ENCODE peak calls at places on chromosomes 12 and 14, in seven cellular contexts. Z, K, E, J, H, I and P are unnamed samples.

GRCh38 chr12:31496257-31496656 is 94.7 kb downstream of the DENND5B start:
- DNase-seq in Z (no peak), K (no peak), E (no peak), J (no peak), H (no peak), I (no peak), P (no peak)

GRCh38 chr14:68526420-68527105 is 266.3 kb downstream of the ZFP36L1 start:
- DNase-seq in Z (peak), K (peak), E (no peak), J (peak), H (no peak), I (peak), P (no peak)

GRCh38 chr12:106119301-106119700 is 19.5 kb downstream of the NUAK1 start:
- DNase-seq in Z (no peak), K (no peak), E (no peak), J (no peak), H (no peak), I (no peak), P (no peak)

GRCh38 chr12:121145221-121145620 is 12.5 kb downstream of the P2RX7 start:
- DNase-seq in Z (no peak), K (no peak), E (no peak), J (no peak), H (no peak), I (no peak), P (no peak)

GRCh38 chr12:18472304-18472703 is 211.0 kb downstream of the PIK3C2G start:
- DNase-seq in Z (no peak), K (no peak), E (no peak), J (no peak), H (no peak), I (no peak), P (no peak)

GRCh38 chr12:32455607-32456063 is 56.3 kb downstream of the FGD4 start:
- DNase-seq in Z (no peak), K (no peak), E (peak), J (no peak), H (peak), I (no peak), P (no peak)

GRCh38 chr12:2358986-2359658 is 306.3 kb downstream of the CACNA1C start:
- DNase-seq in Z (no peak), K (no peak), E (no peak), J (no peak), H (no peak), I (no peak), P (peak)

GRCh38 chr14:72480465-72481243 is 413.2 kb downstream of the DPF3 start:
- DNase-seq in Z (no peak), K (no peak), E (peak), J (no peak), H (peak), I (no peak), P (no peak)

GRCh38 chr12:44749566-44749965 is 126.5 kb downstream of the NELL2 start:
- DNase-seq in Z (no peak), K (no peak), E (no peak), J (no peak), H (no peak), I (no peak), P (no peak)

GRCh38 chr14:68547305-68548193 is 245.3 kb downstream of the ZFP36L1 start:
- DNase-seq in Z (no peak), K (peak), E (no peak), J (peak), H (peak), I (peak), P (no peak)

GRCh38 chr12:95429172-95429510 is 44.8 kb upstream of the METAP2 start:
- DNase-seq in Z (no peak), K (no peak), E (no peak), J (no peak), H (no peak), I (no peak), P (no peak)

GRCh38 chr14:32329146-32329545 is at the start of gene AKAP6:
- DNase-seq in Z (no peak), K (no peak), E (no peak), J (no peak), H (no peak), I (no peak), P (no peak)

GRCh38 chr14:34219661-34220060 is 242.4 kb downstream of the SPTSSA start:
- DNase-seq in Z (no peak), K (no peak), E (no peak), J (no peak), H (no peak), I (no peak), P (no peak)

GRCh38 chr12:124923906-124924734 is 9.7 kb upstream of the UBC start:
- DNase-seq in Z (no peak), K (no peak), E (peak), J (peak), H (peak), I (no peak), P (no peak)

GRCh38 chr14:70097576-70098256 is 91.0 kb downstream of the SLC8A3 start:
- DNase-seq in Z (no peak), K (peak), E (no peak), J (no peak), H (no peak), I (no peak), P (peak)

GRCh38 chr12:3456809-3457208 is 34.2 kb upstream of the PRMT8 start:
- DNase-seq in Z (no peak), K (no peak), E (no peak), J (no peak), H (no peak), I (no peak), P (peak)
- TF ChIP-seq CTCF in Z (no peak), K (no peak), E (no peak), J (no peak), H (no peak), I (no peak), P (peak)

GRCh38 chr12:131208425-131208824 is 254.7 kb downstream of the ADGRD1 start:
- DNase-seq in Z (no peak), K (no peak), E (no peak), J (peak), H (no peak), I (peak), P (no peak)

GRCh38 chr12:131213896-131214442 is 260.3 kb downstream of the ADGRD1 start:
- DNase-seq in Z (no peak), K (no peak), E (no peak), J (peak), H (no peak), I (peak), P (no peak)

GRCh38 chr12:131209082-131210070 is 255.7 kb downstream of the ADGRD1 start:
- DNase-seq in Z (no peak), K (no peak), E (no peak), J (no peak), H (no peak), I (peak), P (no peak)

GRCh38 chr12:131210506-131211278 is 257.0 kb downstream of the ADGRD1 start:
- DNase-seq in Z (peak), K (no peak), E (no peak), J (no peak), H (no peak), I (peak), P (no peak)

GRCh38 chr12:131211279-131211938 is 257.7 kb downstream of the ADGRD1 start:
- DNase-seq in Z (no peak), K (no peak), E (no peak), J (peak), H (no peak), I (peak), P (no peak)
- H3K4me3 ChIP-seq in Z (no peak), K (no peak), E (no peak), J (no peak), H (no peak), I (no peak), P (no peak)

DNA sequence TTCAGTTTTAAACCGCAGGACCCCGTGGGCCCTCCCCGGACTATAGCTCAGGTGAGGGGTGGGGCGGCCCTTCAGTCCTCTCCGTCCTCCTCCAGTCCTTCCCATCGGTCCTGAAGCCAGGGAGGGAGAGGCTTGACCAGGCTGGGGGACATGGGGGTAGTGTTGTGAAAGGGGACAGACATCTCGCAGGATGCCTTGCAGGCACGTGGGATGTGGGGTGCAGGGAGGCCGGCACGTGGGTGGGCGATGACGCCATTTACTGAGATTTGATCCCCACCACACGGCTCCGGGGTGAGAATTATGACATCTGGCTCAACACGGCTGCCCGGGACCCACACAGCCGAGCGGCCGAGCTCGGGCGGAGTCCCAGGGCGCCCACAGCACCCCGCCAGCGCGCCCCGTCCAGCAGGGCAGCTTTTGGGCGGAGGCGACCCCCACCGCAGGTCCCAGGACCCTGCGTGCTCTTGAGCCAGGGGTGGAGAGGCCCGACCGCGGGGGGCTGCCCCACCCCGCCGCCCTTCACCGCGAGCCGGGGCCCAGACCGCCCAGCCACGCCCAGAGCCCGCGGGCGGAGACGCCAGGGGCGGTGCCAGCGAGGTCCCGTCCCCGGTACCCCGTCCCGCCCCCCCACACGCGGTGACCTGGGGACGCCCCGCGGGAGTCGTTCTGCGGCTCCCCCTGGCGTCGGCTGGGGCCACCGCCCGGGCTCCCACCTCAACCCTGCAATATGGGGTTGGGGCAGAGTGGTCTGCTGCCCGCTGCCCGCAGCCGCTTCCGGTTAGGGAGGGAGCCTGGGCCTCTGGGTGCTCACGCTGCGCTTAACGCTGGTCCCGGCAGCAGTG is 3.3 kb upstream of the EXOC3L4 start:
- DNase-seq in Z (peak), K (peak), E (peak), J (no peak), H (peak), I (peak), P (peak)
- TF ChIP-seq CTCF in Z (peak), K (peak), E (peak), J (peak), H (peak), I (peak), P (peak)

GRCh38 chr12:54052745-54053624 is 650 bp upstream of the HOXC4 start:
- DNase-seq in Z (no peak), K (no peak), E (no peak), J (no peak), H (no peak), I (no peak), P (no peak)

GRCh38 chr12:54056110-54056509 is 2.5 kb downstream of the HOXC4 start:
- DNase-seq in Z (no peak), K (no peak), E (no peak), J (no peak), H (no peak), I (no peak), P (no peak)

GRCh38 chr12:54053625-54054441 is at the start of gene HOXC4:
- DNase-seq in Z (no peak), K (no peak), E (no peak), J (no peak), H (no peak), I (no peak), P (no peak)

GRCh38 chr12:54055522-54055921 is 1.9 kb downstream of the HOXC4 start:
- DNase-seq in Z (no peak), K (no peak), E (no peak), J (no peak), H (no peak), I (no peak), P (no peak)

DNA sequence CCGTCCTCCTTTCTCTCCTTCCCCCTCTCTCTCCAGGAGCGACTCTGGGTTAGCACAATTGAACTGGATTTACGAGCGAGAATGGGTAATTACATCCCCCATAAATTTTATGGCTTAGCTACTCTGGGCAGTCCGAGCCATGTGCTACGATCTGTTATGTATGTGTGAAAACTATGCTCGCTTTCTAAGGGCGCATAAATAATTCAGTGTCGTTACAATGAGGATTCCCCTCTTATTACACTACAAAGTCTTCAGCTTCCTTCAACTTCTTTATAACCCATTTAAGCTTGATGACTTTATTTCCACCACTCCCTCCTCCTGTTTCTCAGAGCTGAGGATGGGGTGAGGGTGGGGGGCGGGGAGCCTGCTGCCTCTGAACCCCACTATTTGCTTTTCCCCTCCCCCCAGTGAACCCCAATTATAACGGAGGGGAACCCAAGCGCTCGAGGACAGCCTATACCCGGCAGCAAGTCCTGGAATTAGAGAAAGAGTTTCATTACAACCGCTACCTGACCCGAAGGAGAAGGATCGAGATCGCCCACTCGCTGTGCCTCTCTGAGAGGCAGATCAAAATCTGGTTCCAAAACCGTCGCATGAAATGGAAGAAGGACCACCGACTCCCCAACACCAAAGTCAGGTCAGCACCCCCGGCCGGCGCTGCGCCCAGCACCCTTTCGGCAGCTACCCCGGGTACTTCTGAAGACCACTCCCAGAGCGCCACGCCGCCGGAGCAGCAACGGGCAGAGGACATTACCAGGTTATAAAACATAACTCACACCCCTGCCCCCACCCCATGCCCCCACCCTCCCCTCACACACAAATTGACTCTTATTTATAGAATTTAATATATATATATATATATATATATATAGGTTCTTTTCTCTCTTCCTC is 1.1 kb downstream of the HOXC4 start:
- DNase-seq in Z (no peak), K (no peak), E (no peak), J (no peak), H (no peak), I (no peak), P (no peak)
- H3K4me3 ChIP-seq in Z (peak), K (no peak), E (no peak), J (peak), H (no peak), I (no peak), P (peak)

GRCh38 chr14:100654025-100654813 is 67.0 kb upstream of the BEGAIN start:
- DNase-seq in Z (no peak), K (no peak), E (no peak), J (no peak), H (no peak), I (no peak), P (peak)
- TF ChIP-seq CTCF in Z (no peak), K (no peak), E (no peak), J (no peak), H (no peak), I (no peak), P (no peak)

GRCh38 chr12:75390156-75390898 is 562 bp upstream of the GLIPR1L2 start:
- DNase-seq in Z (no peak), K (no peak), E (no peak), J (no peak), H (no peak), I (no peak), P (no peak)
- H3K4me3 ChIP-seq in Z (peak), K (no peak), E (no peak), J (peak), H (peak), I (peak), P (no peak)

DNA sequence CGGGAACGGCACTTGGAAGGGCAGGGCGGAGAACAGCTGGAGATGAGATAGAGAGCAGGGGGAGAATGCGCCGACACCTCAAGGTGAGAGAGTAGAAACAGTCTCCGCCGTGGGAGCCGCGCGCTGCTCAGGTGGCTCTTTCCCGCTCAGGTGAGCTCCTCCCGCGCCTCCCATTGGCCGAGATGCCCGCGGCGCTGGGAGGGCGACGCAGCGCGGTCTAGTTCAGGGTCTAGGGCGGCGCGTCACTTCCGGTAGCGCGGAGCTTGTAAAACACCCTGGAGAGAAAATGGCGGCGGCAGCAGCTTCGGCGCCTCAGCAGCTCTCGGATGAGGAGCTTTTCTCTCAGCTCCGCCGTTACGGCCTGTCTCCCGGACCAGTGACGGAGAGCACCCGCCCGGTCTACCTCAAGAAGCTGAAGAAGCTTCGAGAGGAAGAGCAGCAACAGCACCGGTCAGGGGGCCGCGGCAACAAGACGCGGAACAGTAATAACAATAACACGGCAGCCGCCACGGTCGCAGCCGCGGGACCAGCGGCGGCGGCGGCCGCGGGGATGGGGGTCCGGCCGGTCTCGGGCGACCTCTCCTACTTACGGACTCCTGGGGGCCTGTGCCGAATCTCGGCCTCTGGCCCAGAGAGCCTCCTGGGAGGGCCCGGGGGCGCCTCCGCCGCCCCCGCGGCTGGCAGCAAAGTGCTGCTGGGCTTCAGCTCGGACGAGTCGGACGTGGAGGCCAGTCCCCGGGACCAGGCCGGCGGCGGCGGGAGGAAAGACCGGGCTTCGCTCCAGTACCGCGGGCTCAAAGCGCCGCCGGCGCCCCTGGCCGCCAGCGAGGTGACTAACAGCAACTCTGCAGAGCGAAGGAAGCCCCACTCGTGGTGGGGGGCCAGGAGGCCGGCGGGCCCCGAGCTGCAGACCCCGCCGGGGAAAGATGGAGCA is at the start of gene LEMD3:
- DNase-seq in Z (peak), K (peak), E (peak), J (peak), H (peak), I (peak), P (peak)
- TF ChIP-seq CTCF in Z (no peak), K (no peak), E (no peak), J (no peak), H (no peak), I (no peak), P (no peak)